ENCODE peak calls at places on chromosomes 16 and 17, in ten cellular contexts. One of them, this sample, is unnamed.

GRCh38 chr16:30665830-30666190 is 7.6 kb downstream of the FBRS start:
- DNase-seq in head of caudate nucleus: no peak
- DNase-seq in ureter: no peak
- DNase-seq in stimulated activated CD4-positive, alpha-beta T cell treated with anti-CD3 and anti-CD28 coated beads, Interleukin-15, amount 100 ng/mL, for 1 hour: no peak
- DNase-seq in NCI-H1092: no peak
- DNase-seq in ovary: no peak
- DNase-seq in NCI-H748 treated with DMSO at 0.1 percent for 48 hours: no peak
- DNase-seq in breast epithelium: no peak
- DNase-seq in SK-N-DZ: no peak
- DNase-seq in activated CD8-positive, alpha-beta memory T cell treated with anti-CD3 and anti-CD28 coated beads for 1 hour: no peak
- DNase-seq in this sample: no peak

GRCh38 chr17:9003355-9004131 is 17.8 kb upstream of the NTN1 start:
- DNase-seq in head of caudate nucleus: no peak
- DNase-seq in ureter: no peak
- DNase-seq in stimulated activated CD4-positive, alpha-beta T cell treated with anti-CD3 and anti-CD28 coated beads, Interleukin-15, amount 100 ng/mL, for 1 hour: no peak
- DNase-seq in NCI-H1092: no peak
- DNase-seq in ovary: no peak
- DNase-seq in NCI-H748 treated with DMSO at 0.1 percent for 48 hours: no peak
- DNase-seq in breast epithelium: no peak
- DNase-seq in SK-N-DZ: no peak
- DNase-seq in activated CD8-positive, alpha-beta memory T cell treated with anti-CD3 and anti-CD28 coated beads for 1 hour: no peak
- DNase-seq in this sample: no peak

GRCh38 chr16:82004651-82005490 is 6.4 kb downstream of the SDR42E1 start:
- DNase-seq in head of caudate nucleus: no peak
- DNase-seq in ureter: no peak
- DNase-seq in stimulated activated CD4-positive, alpha-beta T cell treated with anti-CD3 and anti-CD28 coated beads, Interleukin-15, amount 100 ng/mL, for 1 hour: no peak
- DNase-seq in NCI-H1092: no peak
- DNase-seq in ovary: no peak
- DNase-seq in NCI-H748 treated with DMSO at 0.1 percent for 48 hours: no peak
- DNase-seq in breast epithelium: peak; percentile 25
- DNase-seq in SK-N-DZ: peak; percentile 29
- DNase-seq in activated CD8-positive, alpha-beta memory T cell treated with anti-CD3 and anti-CD28 coated beads for 1 hour: no peak
- DNase-seq in this sample: no peak

GRCh38 chr16:56317998-56318912 is 107.1 kb downstream of the AMFR start:
- DNase-seq in head of caudate nucleus: peak; percentile 89
- DNase-seq in ureter: peak; percentile 90
- DNase-seq in stimulated activated CD4-positive, alpha-beta T cell treated with anti-CD3 and anti-CD28 coated beads, Interleukin-15, amount 100 ng/mL, for 1 hour: peak; percentile 62
- DNase-seq in NCI-H1092: peak; percentile 56
- DNase-seq in ovary: peak; percentile 86
- DNase-seq in NCI-H748 treated with DMSO at 0.1 percent for 48 hours: peak; percentile 44
- DNase-seq in breast epithelium: peak; percentile 56
- DNase-seq in SK-N-DZ: peak; percentile 76
- DNase-seq in activated CD8-positive, alpha-beta memory T cell treated with anti-CD3 and anti-CD28 coated beads for 1 hour: peak; percentile 61
- DNase-seq in this sample: peak; percentile 57

GRCh38 chr17:79830763-79831366 is 8.4 kb downstream of the CBX4 start:
- DNase-seq in head of caudate nucleus: no peak
- DNase-seq in ureter: no peak
- DNase-seq in stimulated activated CD4-positive, alpha-beta T cell treated with anti-CD3 and anti-CD28 coated beads, Interleukin-15, amount 100 ng/mL, for 1 hour: no peak
- DNase-seq in NCI-H1092: no peak
- DNase-seq in ovary: no peak
- DNase-seq in NCI-H748 treated with DMSO at 0.1 percent for 48 hours: no peak
- DNase-seq in breast epithelium: no peak
- DNase-seq in SK-N-DZ: no peak
- DNase-seq in activated CD8-positive, alpha-beta memory T cell treated with anti-CD3 and anti-CD28 coated beads for 1 hour: no peak
- DNase-seq in this sample: no peak

GRCh38 chr17:59353936-59354755 is 22.7 kb downstream of the YPEL2 start:
- DNase-seq in head of caudate nucleus: no peak
- DNase-seq in ureter: no peak
- DNase-seq in stimulated activated CD4-positive, alpha-beta T cell treated with anti-CD3 and anti-CD28 coated beads, Interleukin-15, amount 100 ng/mL, for 1 hour: no peak
- DNase-seq in NCI-H1092: peak; percentile 27
- DNase-seq in ovary: no peak
- DNase-seq in NCI-H748 treated with DMSO at 0.1 percent for 48 hours: no peak
- DNase-seq in breast epithelium: no peak
- DNase-seq in SK-N-DZ: no peak
- DNase-seq in activated CD8-positive, alpha-beta memory T cell treated with anti-CD3 and anti-CD28 coated beads for 1 hour: no peak
- DNase-seq in this sample: no peak

GRCh38 chr17:37037590-37038155 is 88.9 kb downstream of the AATF start:
- DNase-seq in head of caudate nucleus: no peak
- DNase-seq in ureter: no peak
- DNase-seq in stimulated activated CD4-positive, alpha-beta T cell treated with anti-CD3 and anti-CD28 coated beads, Interleukin-15, amount 100 ng/mL, for 1 hour: no peak
- DNase-seq in NCI-H1092: no peak
- DNase-seq in ovary: no peak
- DNase-seq in NCI-H748 treated with DMSO at 0.1 percent for 48 hours: no peak
- DNase-seq in breast epithelium: no peak
- DNase-seq in SK-N-DZ: no peak
- DNase-seq in activated CD8-positive, alpha-beta memory T cell treated with anti-CD3 and anti-CD28 coated beads for 1 hour: no peak
- DNase-seq in this sample: no peak

GRCh38 chr16:69035375-69035774 is 70.1 kb upstream of the HAS3 start:
- DNase-seq in head of caudate nucleus: no peak
- DNase-seq in ureter: no peak
- DNase-seq in stimulated activated CD4-positive, alpha-beta T cell treated with anti-CD3 and anti-CD28 coated beads, Interleukin-15, amount 100 ng/mL, for 1 hour: no peak
- DNase-seq in NCI-H1092: no peak
- DNase-seq in ovary: no peak
- DNase-seq in NCI-H748 treated with DMSO at 0.1 percent for 48 hours: no peak
- DNase-seq in breast epithelium: no peak
- DNase-seq in SK-N-DZ: no peak
- DNase-seq in activated CD8-positive, alpha-beta memory T cell treated with anti-CD3 and anti-CD28 coated beads for 1 hour: no peak
- DNase-seq in this sample: no peak

GRCh38 chr17:52145496-52145895 is 13.0 kb downstream of the CA10 start:
- DNase-seq in head of caudate nucleus: no peak
- DNase-seq in ureter: no peak
- DNase-seq in stimulated activated CD4-positive, alpha-beta T cell treated with anti-CD3 and anti-CD28 coated beads, Interleukin-15, amount 100 ng/mL, for 1 hour: no peak
- DNase-seq in NCI-H1092: no peak
- DNase-seq in ovary: no peak
- DNase-seq in NCI-H748 treated with DMSO at 0.1 percent for 48 hours: no peak
- DNase-seq in breast epithelium: no peak
- DNase-seq in SK-N-DZ: no peak
- DNase-seq in activated CD8-positive, alpha-beta memory T cell treated with anti-CD3 and anti-CD28 coated beads for 1 hour: no peak
- DNase-seq in this sample: no peak

GRCh38 chr17:51275381-51275780 is 15.0 kb downstream of the UTP18 start:
- DNase-seq in head of caudate nucleus: no peak
- DNase-seq in ureter: no peak
- DNase-seq in stimulated activated CD4-positive, alpha-beta T cell treated with anti-CD3 and anti-CD28 coated beads, Interleukin-15, amount 100 ng/mL, for 1 hour: no peak
- DNase-seq in NCI-H1092: no peak
- DNase-seq in ovary: no peak
- DNase-seq in NCI-H748 treated with DMSO at 0.1 percent for 48 hours: no peak
- DNase-seq in breast epithelium: no peak
- DNase-seq in SK-N-DZ: no peak
- DNase-seq in activated CD8-positive, alpha-beta memory T cell treated with anti-CD3 and anti-CD28 coated beads for 1 hour: no peak
- DNase-seq in this sample: no peak